ENCODE peak calls at places on chromosomes 11 and 22, in five cellular contexts. Z, D, O, W and L are unnamed samples.

GRCh38 chr11:17352925-17353227 is 1.3 kb downstream of the NCR3LG1 start:
- DNase-seq in Z (peak), O (peak), D (no peak), W (peak), L (peak)

GRCh38 chr11:65500262-65501004 is 1.6 kb downstream of the MALAT1 start:
- DNase-seq in W (no peak), O (no peak), Z (peak), D (peak), L (no peak)

GRCh38 chr11:22627421-22627820 is 1.8 kb upstream of the FANCF start:
- DNase-seq in D (no peak), W (no peak), O (no peak), Z (no peak), L (no peak)

GRCh38 chr11:123235117-123235686 is 40.2 kb upstream of the CLMP start:
- DNase-seq in Z (peak), O (peak), W (no peak), D (peak), L (peak)

GRCh38 chr22:36244522-36245391 is 5.4 kb upstream of the APOL2 start:
- DNase-seq in Z (peak), W (no peak), D (no peak), O (no peak), L (no peak)

GRCh38 chr11:74371269-74372039 is 26.8 kb downstream of the PGM2L1 start:
- DNase-seq in D (no peak), Z (peak), W (peak), O (no peak), L (no peak)

GRCh38 chr22:28146401-28147304 is 227.6 kb upstream of the PITPNB start:
- DNase-seq in O (no peak), Z (peak), D (no peak), W (no peak), L (no peak)

GRCh38 chr22:35380537-35381423 is at the start of gene HMOX1:
- DNase-seq in O (peak), D (peak), W (peak), Z (peak), L (peak)

GRCh38 chr22:46803031-46803880 is 40.8 kb downstream of the TBC1D22A start:
- DNase-seq in D (peak), O (peak), W (no peak), Z (peak), L (no peak)

GRCh38 chr11:93192163-93192562 is 5.6 kb downstream of the SLC36A4 start:
- DNase-seq in D (no peak), O (no peak), Z (no peak), W (no peak), L (no peak)

GRCh38 chr11:125284209-125284608 is 119.7 kb downstream of the PKNOX2 start:
- DNase-seq in Z (no peak), D (no peak), O (no peak), W (no peak), L (no peak)